ENCODE peak calls at places on chromosomes 11 and 22, in five cellular contexts. J is neuronal stem cell, Q is OCI-LY7, H is Karpas-422, K is H1. E is an unnamed sample.

GRCh38 chr11:37040921-37041320 is 442.9 kb upstream of the RAG2 start:
- DNase-seq in J (no peak), Q (no peak), H (no peak), K (no peak), E (no peak)

GRCh38 chr22:49664371-49664881 is 163.2 kb downstream of the BRD1 start:
- DNase-seq in J (no peak), Q (no peak), H (no peak), K (peak), E (no peak)

GRCh38 chr22:46355369-46355995 is 20.0 kb downstream of the TRMU start:
- DNase-seq in J (peak), Q (peak), H (peak), K (peak), E (peak)

GRCh38 chr22:24170189-24170588 is 11.1 kb upstream of the SUSD2 start:
- DNase-seq in J (no peak), Q (no peak), H (no peak), K (no peak), E (no peak)

GRCh38 chr22:36417281-36417686 is 29.5 kb upstream of the MYH9 start:
- DNase-seq in J (no peak), Q (peak), H (no peak), K (no peak), E (peak)

GRCh38 chr11:58567889-58568512 is 7.7 kb downstream of the LPXN start:
- DNase-seq in J (peak), Q (peak), H (peak), K (peak), E (peak)

GRCh38 chr11:6667733-6668374 is 12.2 kb upstream of the DCHS1 start:
- DNase-seq in J (no peak), Q (peak), H (peak), K (no peak), E (peak)

GRCh38 chr11:8906629-8907028 is 4.4 kb upstream of the AKIP1 start:
- DNase-seq in J (no peak), Q (no peak), H (peak), K (no peak), E (peak)

GRCh38 chr11:45337583-45338360 is 51.6 kb upstream of the SYT13 start:
- DNase-seq in J (no peak), Q (no peak), H (no peak), K (peak), E (no peak)

GRCh38 chr11:71115770-71116434 is 136.5 kb downstream of the SHANK2 start:
- DNase-seq in J (no peak), Q (no peak), H (no peak), K (no peak), E (no peak)

GRCh38 chr11:129937592-129938238 is 42.3 kb upstream of the NFRKB start:
- DNase-seq in J (no peak), Q (peak), H (no peak), K (no peak), E (no peak)

GRCh38 chr11:119806064-119806915 is 77.3 kb upstream of the NECTIN1 start:
- DNase-seq in J (no peak), Q (no peak), H (no peak), K (no peak), E (no peak)

GRCh38 chr22:27347951-27348350 is 453.6 kb downstream of the MN1 start:
- DNase-seq in J (no peak), Q (no peak), H (peak), K (no peak), E (no peak)
- H3K4me2 ChIP-seq in J (no peak), Q (no peak), H (no peak), K (no peak), E (no peak)

GRCh38 chr22:22137891-22138290 is 106.7 kb upstream of the VPREB1 start:
- DNase-seq in J (no peak), Q (no peak), H (no peak), K (no peak), E (no peak)
- H3K4me2 ChIP-seq in J (no peak), Q (no peak), H (no peak), K (no peak), E (no peak)

GRCh38 chr11:55714982-55715888 is 53.2 kb downstream of the OR4C6 start:
- DNase-seq in J (no peak), Q (peak), H (peak), K (peak), E (peak)
- H3K4me2 ChIP-seq in J (no peak), Q (no peak), H (no peak), K (no peak), E (no peak)

DNA sequence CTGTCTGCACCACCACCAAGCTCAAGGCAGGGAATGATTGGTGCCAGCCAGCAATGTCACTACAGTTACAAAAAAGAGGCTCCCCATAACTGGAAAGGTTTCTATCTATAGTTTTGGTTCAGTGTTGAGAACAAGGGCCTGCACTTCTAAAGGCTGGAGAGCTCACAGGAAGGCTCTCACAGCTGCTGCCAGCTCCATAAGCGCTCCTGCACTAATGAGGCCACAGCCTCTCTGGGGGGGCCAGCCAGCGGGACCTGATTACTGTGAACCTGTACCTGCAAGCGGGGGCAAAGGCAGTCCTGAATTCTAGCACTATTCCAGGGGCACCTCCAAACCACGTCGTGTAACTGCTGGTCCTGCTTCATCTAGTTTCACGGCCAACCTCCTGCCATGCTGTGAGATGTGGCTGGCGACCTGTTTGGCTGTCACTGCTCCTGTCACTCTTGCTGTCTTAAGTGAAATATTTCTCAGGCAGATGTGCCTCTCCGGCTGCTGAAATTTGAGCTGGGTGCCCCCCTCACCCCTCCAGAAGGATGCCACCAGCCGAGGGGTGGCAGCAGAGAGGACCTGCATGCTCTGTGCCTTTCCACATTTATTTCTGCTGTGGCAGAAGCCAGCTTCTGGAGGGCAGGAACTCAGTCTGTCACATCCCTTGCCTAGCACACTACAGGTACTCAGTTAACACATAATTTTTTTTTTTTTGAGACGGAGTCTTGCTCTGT is 53.3 kb upstream of the ARFGAP3 start:
- DNase-seq in J (no peak), Q (no peak), H (peak), K (no peak), E (no peak)
- H3K4me2 ChIP-seq in J (no peak), Q (no peak), H (no peak), K (no peak), E (no peak)

DNA sequence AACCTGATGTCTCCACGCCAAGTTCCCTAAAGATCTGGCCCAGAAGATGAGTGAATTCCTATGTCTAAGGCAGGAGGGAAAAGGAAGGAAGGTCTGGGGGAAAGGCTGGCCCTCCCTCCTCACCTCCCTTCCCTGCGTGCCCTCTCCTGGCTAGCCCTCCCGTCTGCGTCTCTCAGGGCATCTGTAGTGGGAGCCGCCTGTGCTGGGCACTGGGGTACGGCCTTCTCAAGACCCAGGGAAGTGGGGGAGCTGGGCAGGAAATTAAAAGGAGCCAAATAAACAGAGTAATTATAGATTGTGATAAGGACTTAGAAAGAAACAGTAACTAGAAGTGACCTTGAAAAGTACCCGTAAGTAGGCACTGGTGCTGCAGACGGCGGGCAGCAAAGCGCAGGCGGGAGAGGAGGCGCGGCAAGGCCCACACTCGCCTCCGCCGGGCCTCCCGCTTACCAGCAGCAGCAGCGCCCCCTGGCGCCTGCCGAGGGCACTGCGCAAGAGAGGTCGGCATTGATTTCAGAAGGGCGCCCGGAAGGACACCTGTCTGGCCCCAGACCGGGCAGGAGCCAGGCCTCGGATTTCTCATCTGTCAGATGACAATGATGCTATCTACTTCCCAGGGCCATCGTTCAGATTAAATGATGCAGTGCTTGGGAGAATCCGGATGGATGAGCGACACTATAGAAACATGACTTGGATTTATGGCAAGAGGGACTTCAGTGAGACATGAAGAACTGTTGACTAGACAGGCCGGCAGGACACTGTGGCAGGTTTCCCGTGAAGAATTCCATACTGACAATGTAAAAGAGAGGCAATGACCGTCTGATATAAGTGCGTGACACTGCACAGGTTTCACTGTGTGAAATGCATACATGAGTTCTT is 7.3 kb downstream of the KCNJ1 start:
- DNase-seq in J (peak), Q (peak), H (peak), K (peak), E (peak)
- H3K4me2 ChIP-seq in J (no peak), Q (no peak), H (no peak), K (no peak), E (no peak)

DNA sequence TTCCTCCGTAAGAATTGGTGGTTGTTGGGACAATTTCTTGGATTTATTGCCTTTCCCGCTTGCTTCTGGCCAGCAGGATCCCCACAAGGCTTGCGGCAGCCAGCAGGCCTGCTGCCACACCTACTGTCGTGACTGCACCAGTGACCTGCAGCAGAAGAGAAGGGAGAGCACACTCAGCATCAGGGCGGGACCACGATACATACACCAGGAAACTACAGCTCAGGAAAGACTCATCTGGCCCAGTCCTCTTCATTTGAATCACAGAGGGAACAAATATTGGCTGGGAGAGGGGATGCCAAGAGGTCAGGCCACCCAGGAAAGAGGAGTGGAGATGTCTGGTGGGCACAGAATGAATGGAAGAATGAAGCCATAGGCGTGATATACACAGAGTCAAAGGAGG is 10.3 kb downstream of the PLAAT2 start:
- DNase-seq in J (no peak), Q (no peak), H (no peak), K (no peak), E (peak)
- H3K4me2 ChIP-seq in J (no peak), Q (no peak), H (no peak), K (no peak), E (no peak)

DNA sequence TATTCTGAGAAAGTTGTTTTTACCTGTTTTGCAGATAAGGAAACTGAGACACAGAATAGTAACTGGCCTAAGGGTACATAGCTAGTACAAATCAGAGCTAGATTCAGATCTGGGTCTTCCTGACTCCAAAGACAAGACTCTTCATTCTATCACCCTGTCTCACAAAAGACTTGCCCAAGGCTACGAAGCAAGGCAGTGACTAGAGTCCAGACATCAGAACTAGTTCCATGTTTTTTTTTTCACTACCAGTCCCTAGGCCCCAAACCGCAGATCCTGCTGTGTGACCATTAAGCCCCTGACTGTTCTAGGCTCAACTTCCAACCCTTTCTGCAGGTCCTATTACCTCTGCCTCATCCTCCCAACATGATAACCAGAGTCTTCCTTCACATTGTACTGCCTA is 1.5 kb downstream of the BACE1-AS start:
- DNase-seq in J (no peak), Q (no peak), H (no peak), K (no peak), E (no peak)
- H3K4me2 ChIP-seq in J (no peak), Q (no peak), H (no peak), K (no peak), E (no peak)

DNA sequence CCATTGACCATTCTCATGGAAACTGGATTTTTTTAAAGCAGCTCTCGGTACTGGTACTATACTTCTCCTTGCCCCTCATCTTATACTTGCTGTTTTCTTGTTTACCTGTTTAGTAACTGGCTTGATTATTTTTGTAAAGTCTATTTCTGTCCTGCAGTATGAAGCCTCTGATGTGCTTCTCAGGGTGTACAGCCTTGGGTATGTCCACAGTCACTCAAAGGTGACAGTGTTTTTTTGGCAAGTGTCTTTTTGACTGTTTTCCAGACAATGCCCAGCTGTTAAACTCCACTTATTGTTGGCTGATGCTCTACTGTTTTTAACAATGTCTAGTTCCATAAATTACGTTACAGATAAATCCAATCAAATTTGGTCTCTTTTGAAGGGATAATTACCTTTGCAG is 475.2 kb downstream of the JRKL start:
- DNase-seq in J (no peak), Q (no peak), H (no peak), K (no peak), E (no peak)
- H3K4me2 ChIP-seq in J (no peak), Q (no peak), H (no peak), K (no peak), E (no peak)

E was measured in PC-3.